ENCODE peak calls at places on chromosomes 1 and 21, in seven cellular contexts. W is heart left ventricle, X is ovary, B is IMR-90, F is uterus, R is A549, U is sigmoid colon. E is an unnamed sample.

GRCh38 chr1:150893336-150893913 is 6.5 kb downstream of the CTXND2 start:
- DNase-seq in W (no peak), X (no peak), B (no peak), F (no peak), R (no peak), U (no peak), E (no peak)

GRCh38 chr1:214525535-214526019 is 25.8 kb downstream of the PTPN14 start:
- DNase-seq in W (no peak), X (no peak), B (peak), F (no peak), R (no peak), U (no peak), E (no peak)

GRCh38 chr1:154743536-154744036 is 126.5 kb downstream of the KCNN3 start:
- DNase-seq in W (no peak), X (no peak), B (no peak), F (no peak), R (no peak), U (no peak), E (no peak)

GRCh38 chr1:903721-904270 is 19.9 kb upstream of the SAMD11 start:
- DNase-seq in W (peak), X (peak), B (no peak), F (peak), R (no peak), U (peak), E (no peak)

GRCh38 chr1:32014199-32014936 is 700 bp downstream of the KHDRBS1 start:
- DNase-seq in W (peak), X (peak), B (peak), F (peak), R (peak), U (peak), E (peak)

GRCh38 chr1:197663178-197663953 is 111.9 kb downstream of the DENND1B start:
- DNase-seq in W (no peak), X (no peak), B (no peak), F (no peak), R (no peak), U (no peak), E (no peak)

GRCh38 chr1:4006676-4007374 is 106.8 kb upstream of the C1orf174 start:
- DNase-seq in W (no peak), X (no peak), B (no peak), F (no peak), R (no peak), U (no peak), E (no peak)

GRCh38 chr1:92299477-92300125 is 742 bp downstream of the RPAP2 start:
- DNase-seq in W (no peak), X (no peak), B (no peak), F (no peak), R (no peak), U (no peak), E (no peak)

GRCh38 chr1:44368471-44369151 is 13.6 kb upstream of the ERI3 start:
- DNase-seq in W (no peak), X (no peak), B (no peak), F (no peak), R (no peak), U (no peak), E (no peak)

GRCh38 chr1:224795591-224795990 is 133.9 kb upstream of the DNAH14 start:
- DNase-seq in W (no peak), X (no peak), B (no peak), F (no peak), R (no peak), U (no peak), E (no peak)

GRCh38 chr1:50023292-50024159 is at the start of gene AGBL4:
- DNase-seq in W (peak), X (peak), B (no peak), F (peak), R (peak), U (peak), E (peak)

GRCh38 chr1:31488528-31488927 is 75.5 kb downstream of the SERINC2 start:
- DNase-seq in W (no peak), X (no peak), B (peak), F (no peak), R (no peak), U (no peak), E (no peak)

GRCh38 chr1:38018864-38019343 is 6.4 kb downstream of the UTP11 start:
- DNase-seq in W (no peak), X (peak), B (peak), F (no peak), R (no peak), U (no peak), E (no peak)

GRCh38 chr21:25571726-25572121 is 35.6 kb downstream of the MRPL39 start:
- DNase-seq in W (no peak), X (no peak), B (no peak), F (no peak), R (no peak), U (no peak), E (no peak)
- TF ChIP-seq POLR2A in W (no peak), X (no peak), B (no peak), F (no peak), R (no peak), U (no peak), E (no peak)

DNA sequence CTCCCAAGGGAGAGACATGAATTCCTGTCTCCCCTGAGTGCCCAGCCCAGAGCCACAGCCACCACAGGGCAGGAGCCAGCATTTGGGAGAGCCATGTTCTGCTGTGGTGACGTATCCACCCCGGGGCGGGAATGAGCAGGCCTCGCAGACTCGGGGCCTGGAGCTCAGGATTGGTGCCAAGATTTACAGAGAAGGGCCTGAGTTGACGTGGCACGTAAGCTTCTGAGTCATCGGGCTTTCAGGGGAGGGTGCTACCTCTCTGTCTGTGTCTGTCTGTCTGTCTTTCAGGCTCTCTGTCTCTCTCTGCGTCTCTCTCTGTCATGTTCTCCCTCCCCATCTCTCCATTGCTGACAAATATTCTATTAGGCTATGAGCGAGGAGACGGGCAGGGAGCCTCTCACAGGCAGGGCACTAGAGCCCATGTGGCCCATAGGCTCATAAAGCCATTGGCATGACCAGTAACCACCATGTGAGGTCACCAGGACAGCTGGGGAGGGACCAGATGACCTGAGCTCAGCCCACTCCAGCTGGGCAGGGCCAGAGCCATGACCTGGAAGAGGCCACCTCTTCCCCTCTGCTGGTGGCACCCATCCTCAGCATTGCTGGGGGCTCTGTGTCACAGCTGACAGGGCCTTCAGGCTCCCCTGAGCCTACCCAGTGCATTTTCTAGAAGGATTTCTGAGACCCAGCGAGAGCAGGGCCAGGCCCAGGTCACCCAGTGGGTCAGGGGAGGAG is 300.0 kb upstream of the VAMP3 start:
- DNase-seq in W (peak), X (peak), B (peak), F (peak), R (peak), U (peak), E (peak)
- H3K4me3 ChIP-seq in W (no peak), X (no peak), B (no peak), F (no peak), R (no peak), U (no peak), E (no peak)

DNA sequence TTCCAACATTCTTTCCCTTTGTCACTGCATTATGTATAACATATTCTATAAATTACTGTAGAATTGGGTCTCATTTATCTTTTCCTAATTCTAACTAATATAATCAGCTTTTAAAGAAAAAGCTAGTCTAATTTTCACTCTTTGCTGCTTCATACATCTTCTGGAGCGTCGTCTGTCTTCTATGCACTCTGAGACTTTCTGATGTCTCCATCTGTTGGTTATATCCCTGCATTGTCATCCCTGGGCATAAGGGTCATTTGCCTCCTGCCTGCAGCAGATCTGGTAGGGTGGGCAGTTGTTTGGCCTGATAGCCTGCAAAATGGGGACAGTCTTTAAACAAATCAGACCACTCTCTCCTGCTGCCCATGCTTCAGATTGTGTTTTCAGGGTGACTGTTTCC is 40.8 kb upstream of the DYNLT5 start:
- DNase-seq in W (no peak), X (no peak), B (no peak), F (no peak), R (no peak), U (no peak), E (no peak)
- TF ChIP-seq CTCF in W (peak), X (no peak), B (peak), F (no peak), R (peak), U (no peak), E (no peak)

GRCh38 chr21:42130447-42130846 is 59.3 kb downstream of the UMODL1 start:
- DNase-seq in W (peak), X (no peak), B (no peak), F (no peak), R (no peak), U (no peak), E (no peak)
- TF ChIP-seq POLR2A in W (no peak), X (no peak), B (no peak), F (no peak), R (no peak), U (no peak), E (no peak)

DNA sequence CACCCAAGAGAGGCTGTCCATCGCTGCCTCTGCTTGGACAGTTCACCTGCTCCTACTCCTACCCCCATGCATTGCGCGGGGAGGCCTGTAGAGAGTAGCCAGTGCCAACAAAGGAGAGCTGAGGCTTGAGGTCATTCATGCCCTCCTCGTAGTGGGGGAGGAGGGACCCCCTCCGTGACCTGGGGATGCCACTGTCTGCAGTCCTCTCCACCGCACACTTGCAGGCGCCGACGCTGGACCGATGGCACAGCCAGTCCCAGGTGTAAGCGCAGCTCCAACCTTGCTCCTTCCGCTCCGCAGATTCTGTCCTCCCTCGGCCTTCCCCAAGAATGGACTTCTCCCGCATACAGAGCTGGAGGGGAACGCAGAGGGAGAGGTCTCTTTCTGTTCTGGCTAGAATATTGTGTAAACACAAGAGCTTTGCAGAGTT is 672 bp upstream of the PHLDA3 start:
- DNase-seq in W (no peak), X (no peak), B (no peak), F (no peak), R (no peak), U (no peak), E (no peak)
- H3K4me3 ChIP-seq in W (peak), X (peak), B (peak), F (peak), R (peak), U (peak), E (no peak)

GRCh38 chr1:26789953-26790352 is 2.2 kb downstream of the PIGV start:
- DNase-seq in W (no peak), X (no peak), B (no peak), F (no peak), R (no peak), U (no peak), E (no peak)

GRCh38 chr1:26789612-26789865 is 1.8 kb downstream of the PIGV start:
- DNase-seq in W (no peak), X (no peak), B (no peak), F (no peak), R (no peak), U (no peak), E (no peak)

GRCh38 chr1:26787706-26788514 is at the start of gene PIGV:
- DNase-seq in W (peak), X (peak), B (peak), F (peak), R (peak), U (peak), E (peak)

GRCh38 chr1:26788515-26788785 is 700 bp downstream of the PIGV start:
- DNase-seq in W (no peak), X (no peak), B (no peak), F (no peak), R (no peak), U (no peak), E (no peak)

DNA sequence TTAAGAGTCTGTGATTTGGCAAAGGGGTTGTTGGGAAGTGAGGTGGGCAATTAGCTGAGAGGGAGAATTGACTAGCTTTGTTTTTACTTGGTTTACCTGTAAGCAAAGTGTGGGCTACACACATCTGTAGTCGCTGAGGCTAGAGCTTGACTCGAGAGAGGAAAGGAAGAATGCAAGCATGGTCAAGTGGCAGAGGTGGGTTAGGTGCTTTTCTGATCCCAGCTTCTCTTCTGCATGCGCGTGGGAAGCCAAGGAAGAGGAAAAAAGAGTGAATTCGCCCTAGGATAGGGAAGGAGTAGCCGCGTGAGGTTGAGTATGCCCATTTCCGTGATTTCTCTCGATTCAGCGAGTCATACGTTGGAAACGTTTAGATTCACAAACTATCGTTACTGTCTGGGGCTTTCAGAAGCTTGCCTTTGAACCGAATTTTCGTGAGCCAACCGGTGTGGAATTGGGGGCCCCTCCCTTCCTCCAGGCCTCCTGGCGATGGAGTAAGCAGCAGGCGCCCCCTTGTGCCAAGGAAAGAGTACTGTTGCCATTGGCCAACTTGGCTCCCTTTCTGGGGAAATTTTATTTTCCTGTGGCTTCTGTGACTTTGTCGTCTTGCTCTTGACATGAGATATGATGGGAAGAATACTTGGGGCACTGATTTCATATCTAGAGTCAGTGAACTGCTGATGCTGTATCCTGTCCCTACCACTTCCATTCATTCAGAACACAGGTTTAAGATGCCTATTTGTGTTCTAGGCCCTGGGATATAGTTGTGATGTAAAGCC is 1.3 kb downstream of the PIGV start:
- DNase-seq in W (peak), X (peak), B (peak), F (peak), R (peak), U (peak), E (peak)
- TF ChIP-seq CTCF in W (peak), X (no peak), B (peak), F (peak), R (peak), U (peak), E (peak)

GRCh38 chr1:203291201-203292096 is 13.9 kb upstream of the BTG2 start:
- DNase-seq in W (no peak), X (no peak), B (no peak), F (no peak), R (no peak), U (peak), E (peak)

GRCh38 chr1:203289982-203290260 is 15.4 kb upstream of the BTG2 start:
- DNase-seq in W (no peak), X (no peak), B (no peak), F (no peak), R (no peak), U (no peak), E (no peak)

GRCh38 chr1:203289281-203289981 is 15.9 kb upstream of the BTG2 start:
- DNase-seq in W (peak), X (no peak), B (no peak), F (no peak), R (no peak), U (peak), E (peak)

GRCh38 chr1:203288351-203288894 is 16.9 kb upstream of the BTG2 start:
- DNase-seq in W (no peak), X (no peak), B (no peak), F (no peak), R (no peak), U (no peak), E (no peak)

DNA sequence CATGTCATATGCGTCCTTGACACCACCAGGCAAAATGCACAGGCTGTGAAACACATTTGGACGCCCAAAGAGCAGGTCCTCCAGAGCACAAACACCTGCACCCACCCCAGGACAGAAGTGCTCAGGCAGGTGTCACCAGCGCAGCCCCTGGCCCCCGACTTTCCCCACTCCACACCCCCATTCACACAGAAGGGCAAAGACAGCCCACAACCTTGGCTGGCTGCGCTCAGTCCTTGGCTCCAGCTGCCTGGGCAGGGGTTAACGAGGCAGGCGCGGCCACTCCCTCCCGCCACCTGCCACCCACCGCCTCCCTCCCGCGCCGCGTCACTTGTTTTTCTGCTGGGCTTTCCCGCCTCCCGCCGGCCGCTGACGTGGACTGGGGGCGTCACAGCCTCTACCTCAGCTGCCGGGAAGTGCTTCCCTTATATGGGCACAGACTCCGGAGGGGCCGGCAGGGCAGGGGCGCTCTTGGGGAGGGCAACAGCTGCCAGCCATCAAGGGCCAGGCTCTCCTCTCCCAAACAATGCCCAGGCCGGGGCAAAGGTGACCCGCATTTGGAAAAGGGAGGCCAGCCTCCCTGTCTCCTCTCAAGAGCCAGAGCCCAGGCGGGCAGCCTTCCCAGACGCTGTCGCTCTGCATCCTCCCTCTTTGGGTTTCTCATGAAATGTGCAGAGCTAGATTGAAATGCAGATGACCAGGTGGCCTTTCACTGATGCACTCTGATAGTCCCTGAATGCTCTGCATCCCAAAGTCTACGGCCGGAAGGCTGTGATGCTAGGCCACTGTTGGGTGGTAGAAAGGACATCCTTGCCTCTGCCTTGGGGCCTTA is 14.8 kb upstream of the BTG2 start:
- DNase-seq in W (peak), X (peak), B (peak), F (peak), R (no peak), U (peak), E (peak)
- TF ChIP-seq POLR2A in W (peak), X (peak), B (no peak), F (peak), R (no peak), U (peak), E (peak)

E was measured in body of pancreas.